ENCODE peak calls at places on chromosomes 12 and 14, in five cellular contexts. I, S, F, U and K are unnamed samples.

GRCh38 chr12:119182701-119183493 is 4.2 kb downstream of the HSPB8 start:
- DNase-seq in S (peak), U (no peak), F (no peak), I (no peak), K (no peak)

GRCh38 chr12:53551889-53552291 is 44.6 kb upstream of the NPFF start:
- DNase-seq in F (no peak), I (no peak), S (no peak), U (no peak), K (no peak)

GRCh38 chr12:50222275-50222783 is 55.2 kb upstream of the CERS5 start:
- DNase-seq in F (peak), I (peak), U (peak), S (peak), K (peak)

GRCh38 chr14:104169765-104170113 is 31.4 kb downstream of the KIF26A start:
- DNase-seq in S (no peak), I (no peak), F (no peak), U (no peak), K (no peak)

GRCh38 chr12:55780695-55781094 is 36.8 kb downstream of the SARNP start:
- DNase-seq in F (no peak), U (no peak), I (no peak), S (peak), K (no peak)

GRCh38 chr12:52566847-52567291 is 6.8 kb downstream of the KRT74 start:
- DNase-seq in U (peak), I (no peak), F (no peak), S (no peak), K (no peak)

GRCh38 chr12:48118491-48118890 is 673 bp upstream of the PFKM start:
- DNase-seq in F (peak), I (no peak), S (no peak), U (no peak), K (no peak)

GRCh38 chr12:14614704-14615121 is 47.0 kb upstream of the PLBD1 start:
- DNase-seq in F (no peak), I (peak), S (no peak), U (no peak), K (no peak)

GRCh38 chr12:75658826-75659823 is 147.7 kb upstream of the KRR1 start:
- DNase-seq in U (no peak), F (peak), I (no peak), S (peak), K (no peak)

GRCh38 chr14:65062096-65063075 is 39.9 kb downstream of the MAX start:
- DNase-seq in I (no peak), U (no peak), F (no peak), S (no peak), K (no peak)

GRCh38 chr12:40945772-40946171 is 242.3 kb upstream of the PDZRN4 start:
- DNase-seq in F (no peak), S (no peak), U (no peak), I (no peak), K (no peak)

GRCh38 chr12:89185889-89186288 is 166.4 kb downstream of the DUSP6 start:
- DNase-seq in I (no peak), F (no peak), U (no peak), S (no peak), K (no peak)

GRCh38 chr12:11508699-11509098 is 113.3 kb upstream of the PRB2 start:
- DNase-seq in S (peak), U (no peak), I (no peak), F (no peak), K (no peak)

GRCh38 chr14:96173646-96174475 is 30.8 kb upstream of the BDKRB2 start:
- DNase-seq in U (peak), I (no peak), F (no peak), S (no peak), K (no peak)